ENCODE peak calls at places on chromosomes 4 and X, in four cellular contexts. E, O, U and K are unnamed samples.

GRCh38 chrX:153336128-153336894 is 2.4 kb downstream of the ZNF275 start:
- DNase-seq in O (peak; percentile 54), E (no peak), U (peak; percentile 28), K (no peak)

GRCh38 chr4:38739438-38739837 is 43.4 kb downstream of the TLR10 start:
- DNase-seq in E (no peak), U (peak; percentile 82), O (no peak), K (no peak)

GRCh38 chrX:108399427-108400165 is 38.6 kb downstream of the COL4A6 start:
- DNase-seq in O (no peak), E (no peak), U (peak; percentile 84), K (no peak)

GRCh38 chr4:121034010-121034409 is 38.3 kb downstream of the NDNF start:
- DNase-seq in E (no peak), U (peak; percentile 42), O (no peak), K (peak; percentile 77)

GRCh38 chr4:85151786-85152185 is 185.3 kb upstream of the WDFY3 start:
- DNase-seq in O (no peak), U (no peak), E (no peak), K (no peak)

GRCh38 chr4:94757192-94758140 is at the start of gene BMPR1B:
- DNase-seq in O (no peak), E (peak; percentile 24), U (peak; percentile 76), K (peak; percentile 70)

GRCh38 chr4:41749650-41750049 is 1.1 kb upstream of the PHOX2B start:
- DNase-seq in E (no peak), U (no peak), O (no peak), K (no peak)

GRCh38 chr4:26288308-26288982 is 32.4 kb upstream of the RBPJ start:
- DNase-seq in E (no peak), U (peak; percentile 72), O (no peak), K (no peak)

GRCh38 chr4:105719214-105719613 is 10.6 kb downstream of the GSTCD start:
- DNase-seq in E (no peak), O (no peak), U (no peak), K (no peak)

GRCh38 chr4:186918466-186918865 is 194.8 kb upstream of the FAT1 start:
- DNase-seq in E (no peak), O (no peak), U (no peak), K (no peak)

DNA sequence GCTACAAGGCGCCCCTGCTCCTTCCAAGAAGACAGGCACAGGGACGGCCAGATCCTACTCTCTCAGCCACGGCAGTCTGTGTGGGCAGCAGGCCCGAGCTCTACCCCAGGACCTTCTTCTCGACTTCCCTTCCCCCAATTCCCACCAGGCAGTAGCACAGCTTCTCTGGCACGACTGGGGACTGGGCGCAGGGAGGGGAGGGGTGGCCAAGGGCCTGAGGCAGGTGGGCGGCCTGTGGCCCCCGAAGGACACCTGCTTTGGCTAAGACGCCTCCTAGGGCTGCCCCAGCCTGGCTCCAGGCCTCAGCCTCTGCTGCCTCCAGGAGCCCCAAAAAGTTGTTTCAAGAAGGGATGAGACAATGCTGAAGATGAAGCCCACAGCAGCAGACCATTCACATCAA is 24.2 kb upstream of the IRF2 start:
- DNase-seq in O (no peak), U (no peak), E (no peak), K (no peak)
- H3K4me3 ChIP-seq in O (no peak overlapping the region), U (no peak overlapping the region), E (no peak overlapping the region), K (no peak overlapping the region)

DNA sequence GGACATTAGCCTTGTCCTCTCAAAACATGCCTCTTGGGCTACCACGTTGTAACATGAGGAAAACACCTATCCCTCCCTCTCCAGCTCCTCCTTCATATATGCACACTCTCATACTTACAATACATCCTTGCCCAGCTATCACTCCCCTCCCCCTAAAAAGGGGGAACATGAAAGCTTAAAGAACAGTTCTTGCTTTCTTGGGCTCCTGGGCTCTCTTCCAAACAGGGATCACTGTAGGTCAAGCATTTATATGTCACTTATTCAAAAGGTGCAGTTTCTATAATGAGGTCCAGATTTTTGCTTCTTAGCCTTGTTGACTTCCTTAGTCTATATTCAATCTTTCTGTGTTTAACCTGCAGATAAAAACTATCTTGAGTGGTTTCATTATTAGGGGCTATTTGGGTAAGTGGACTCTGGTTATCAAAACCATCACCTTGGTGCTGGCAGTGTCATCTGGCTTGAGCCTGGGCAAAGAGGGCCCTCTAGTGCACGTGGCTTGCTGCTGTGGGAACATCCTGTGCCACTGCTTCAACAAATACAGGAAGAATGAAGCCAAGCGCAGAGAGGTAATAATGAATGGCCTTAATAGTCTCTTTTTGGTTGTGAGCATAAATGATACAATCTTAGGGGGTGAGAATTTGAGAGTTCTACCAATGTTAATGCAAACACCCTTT is 119.4 kb downstream of the AKAP4 start:
- DNase-seq in O (no peak), E (peak; percentile 60), U (peak; percentile 33), K (peak; percentile 49)
- TF ChIP-seq CTCF in O (peak; percentile 30), E (no peak), U (peak; percentile 54), K (peak; percentile 43)

GRCh38 chrX:24478516-24478915 is 13.4 kb downstream of the PDK3 start:
- DNase-seq in O (no peak), E (no peak), U (no peak), K (no peak)
- H3K4me3 ChIP-seq in O (peak overlapping the region; percentile 61), E (no peak overlapping the region), U (no peak overlapping the region), K (no peak overlapping the region)

GRCh38 chr4:16083217-16084191 is at the start of gene PROM1:
- DNase-seq in O (no peak), U (peak; percentile 22), E (peak; percentile 71), K (peak; percentile 61)
- TF ChIP-seq CTCF in O (no peak), U (no peak), E (no peak), K (no peak)

GRCh38 chr4:184370711-184371389 is 103.5 kb downstream of the IRF2 start:
- DNase-seq in E (no peak), U (peak; percentile 33), O (no peak), K (no peak)
- H3K4me3 ChIP-seq in E (no peak overlapping the region), U (no peak overlapping the region), O (no peak overlapping the region), K (no peak overlapping the region)

DNA sequence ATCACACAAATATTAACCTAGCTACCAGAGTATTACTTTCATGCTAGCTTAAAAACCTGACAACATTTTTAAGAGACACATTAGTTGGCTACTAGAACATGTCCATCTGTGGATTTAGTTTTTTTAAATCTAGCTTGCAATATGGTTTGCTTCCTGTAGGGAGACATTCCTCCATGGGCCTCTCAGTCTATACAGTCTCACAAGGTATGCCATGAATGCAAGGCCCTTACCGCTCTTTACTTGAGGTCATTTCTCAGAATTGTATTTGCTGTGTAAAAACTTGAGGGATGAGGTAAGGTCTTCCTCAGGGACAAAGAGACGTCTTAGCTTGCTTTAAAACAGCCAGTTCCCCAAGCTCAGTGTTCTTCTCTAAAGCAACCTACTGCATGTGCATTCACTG is 26.9 kb downstream of the UBA6 start:
- DNase-seq in E (no peak), O (no peak), U (no peak), K (no peak)
- TF ChIP-seq CTCF in E (no peak), O (peak; percentile 20), U (peak; percentile 15), K (no peak)

GRCh38 chr4:148373093-148373492 is 69.1 kb downstream of the NR3C2 start:
- DNase-seq in O (no peak), E (no peak), U (peak; percentile 12), K (no peak)

GRCh38 chr4:148375581-148375980 is 66.6 kb downstream of the NR3C2 start:
- DNase-seq in O (no peak), E (no peak), U (no peak), K (no peak)

GRCh38 chr4:148376151-148376550 is 66.1 kb downstream of the NR3C2 start:
- DNase-seq in O (no peak), U (peak; percentile 67), E (no peak), K (peak; percentile 80)
- H3K4me3 ChIP-seq in O (no peak overlapping the region), U (no peak overlapping the region), E (no peak overlapping the region), K (no peak overlapping the region)